ENCODE peak calls at places on chromosomes 5 and 9, in nine cellular contexts. Y is DMS 273 treated with DMSO at 0.1 percent for 48 hours; B is midbrain; A is A549; O is CD4-positive, CD25-positive, alpha-beta regulatory T cell; X is activated naive CD8-positive, alpha-beta T cell treated with anti-CD3 and anti-CD28 coated beads, Interleukin-2, amount 50 U/mL, for 24 hours; K is NCI-H774; C is nucleus accumbens; R is epithelial cell of proximal tubule. N is an unnamed sample.

GRCh38 chr5:96492654-96493053 is 59.6 kb upstream of the PCSK1 start:
- DNase-seq in Y (no peak), B (no peak), A (peak; percentile 30), O (no peak), X (no peak), K (no peak), C (no peak), R (no peak), N (no peak)

GRCh38 chr9:28264368-28264767 is 691.1 kb upstream of the C9orf72 start:
- DNase-seq in Y (no peak), B (no peak), A (no peak), O (no peak), X (no peak), K (no peak), C (no peak), R (no peak), N (no peak)

GRCh38 chr5:163759000-163759730 is 253.7 kb downstream of the MAT2B start:
- DNase-seq in Y (no peak), B (no peak), A (no peak), O (no peak), X (no peak), K (no peak), C (no peak), R (no peak), N (no peak)

GRCh38 chr5:38305148-38305547 is 46.8 kb downstream of the EGFLAM start:
- DNase-seq in Y (no peak), B (no peak), A (no peak), O (no peak), X (no peak), K (no peak), C (no peak), R (no peak), N (no peak)

GRCh38 chr9:79591463-79591862 is 19.7 kb downstream of the TLE4 start:
- DNase-seq in Y (no peak), B (no peak), A (no peak), O (no peak), X (no peak), K (no peak), C (no peak), R (no peak), N (no peak)

GRCh38 chr5:38258319-38259061 is at the start of gene EGFLAM:
- DNase-seq in Y (peak; percentile 15), B (no peak), A (peak; percentile 24), O (no peak), X (peak; percentile 5), K (no peak), C (no peak), R (no peak), N (no peak)

GRCh38 chr5:131541766-131542165 is 93.3 kb downstream of the RAPGEF6 start:
- DNase-seq in Y (no peak), B (no peak), A (no peak), O (no peak), X (no peak), K (no peak), C (no peak), R (no peak), N (no peak)

GRCh38 chr5:149397530-149397929 is 18.4 kb upstream of the IL17B start:
- DNase-seq in Y (no peak), B (no peak), A (no peak), O (no peak), X (no peak), K (no peak), C (no peak), R (no peak), N (no peak)

GRCh38 chr5:178786859-178787499 is 56.5 kb upstream of the ZNF354A start:
- DNase-seq in Y (no peak), B (no peak), A (peak; percentile 84), O (no peak), X (no peak), K (no peak), C (no peak), R (peak; percentile 92), N (no peak)

GRCh38 chr9:97984188-97985057 is 1.3 kb downstream of the ANP32B start:
- DNase-seq in Y (peak; percentile 11), B (peak; percentile 78), A (peak; percentile 66), O (peak; percentile 81), X (peak; percentile 82), K (peak; percentile 49), C (peak; percentile 68), R (no peak), N (peak; percentile 60)